ENCODE peak calls at places on chromosomes 3 and 15, in four cellular contexts. S is cardiac muscle cell, A is left colon, R is ACHN. L is an unnamed sample.

GRCh38 chr15:76196286-76196948 is 114.9 kb downstream of the ETFA start:
- DNase-seq in S (peak), A (peak), R (peak), L (peak)

GRCh38 chr15:71538181-71538580 is 272.2 kb upstream of the NR2E3 start:
- DNase-seq in S (no peak), A (no peak), R (no peak), L (peak)

GRCh38 chr3:88219138-88219792 is 69.5 kb downstream of the C3orf38 start:
- DNase-seq in S (peak), A (peak), R (peak), L (peak)

GRCh38 chr15:64247906-64248541 is 85.2 kb upstream of the PPIB start:
- DNase-seq in S (no peak), A (no peak), R (peak), L (peak)

GRCh38 chr15:36608166-36608565 is 28.7 kb downstream of the CDIN1 start:
- DNase-seq in S (no peak), A (no peak), R (no peak), L (no peak)

GRCh38 chr3:132006605-132007204 is 28.1 kb downstream of the CPNE4 start:
- DNase-seq in S (peak), A (no peak), R (peak), L (peak)

GRCh38 chr3:167507954-167508353 is 34.1 kb upstream of the SERPINI2 start:
- DNase-seq in S (no peak), A (no peak), R (no peak), L (no peak)

GRCh38 chr3:140188285-140188684 is 253.3 kb downstream of the CLSTN2 start:
- DNase-seq in S (no peak), A (no peak), R (no peak), L (no peak)

GRCh38 chr3:50263443-50264388 is 5.2 kb upstream of the SEMA3B start:
- DNase-seq in S (no peak), A (no peak), R (no peak), L (no peak)

GRCh38 chr3:194285024-194285858 is 65.9 kb downstream of the CPN2 start:
- DNase-seq in S (no peak), A (no peak), R (no peak), L (no peak)

GRCh38 chr15:96789999-96790398 is 459.5 kb downstream of the NR2F2 start:
- DNase-seq in S (no peak), A (no peak), R (no peak), L (no peak)

GRCh38 chr3:38582941-38583645 is 66.4 kb downstream of the SCN5A start:
- DNase-seq in S (no peak), A (peak), R (no peak), L (no peak)

GRCh38 chr3:112699436-112699978 is 58.6 kb upstream of the CCDC80 start:
- DNase-seq in S (no peak), A (no peak), R (peak), L (peak)

GRCh38 chr3:66411436-66411835 is 89.4 kb downstream of the LRIG1 start:
- DNase-seq in S (no peak), A (no peak), R (no peak), L (no peak)

GRCh38 chr3:119529883-119530282 is 29.5 kb downstream of the CD80 start:
- DNase-seq in S (no peak), A (no peak), R (no peak), L (no peak)

GRCh38 chr15:81163961-81164800 is 30.1 kb downstream of the CFAP161 start:
- DNase-seq in S (no peak), A (no peak), R (no peak), L (no peak)

GRCh38 chr15:40310001-40310959 is 2.5 kb upstream of the PLCB2 start:
- DNase-seq in S (peak), A (no peak), R (peak), L (no peak)

GRCh38 chr15:67105065-67105951 is 39.9 kb downstream of the SMAD3 start:
- DNase-seq in S (no peak), A (no peak), R (peak), L (peak)

GRCh38 chr3:141707741-141708203 is 30.3 kb upstream of the RNF7 start:
- DNase-seq in S (no peak), A (no peak), R (no peak), L (no peak)

GRCh38 chr15:81155375-81156218 is 21.5 kb downstream of the CFAP161 start:
- DNase-seq in S (peak), A (no peak), R (peak), L (peak)

GRCh38 chr3:187211532-187212274 is 14.4 kb downstream of the RTP1 start:
- DNase-seq in S (no peak), A (no peak), R (no peak), L (no peak)

GRCh38 chr3:23776352-23776891 is 29.3 kb upstream of the UBE2E1 start:
- DNase-seq in S (no peak), A (no peak), R (no peak), L (no peak)

GRCh38 chr15:80785811-80786354 is 6.7 kb downstream of the CEMIP start:
- DNase-seq in S (no peak), A (no peak), R (no peak), L (no peak)

GRCh38 chr15:68424754-68425390 is 7.1 kb downstream of the ITGA11 start:
- DNase-seq in S (no peak), A (no peak), R (no peak), L (no peak)

GRCh38 chr3:143036557-143036956 is 35.2 kb downstream of the U2SURP start:
- DNase-seq in S (no peak), A (no peak), R (no peak), L (no peak)